ENCODE peak calls at places on chromosomes 12 and 14, in five cellular contexts. P is osteoblast; Z is CD8-positive, alpha-beta T cell; L is right lobe of liver; V is left lung. S is an unnamed sample.

GRCh38 chr12:108532061-108532848 is 17.2 kb downstream of the FICD start:
- DNase-seq in P (no peak), Z (no peak), L (no peak), V (no peak), S (no peak)

GRCh38 chr12:13171921-13172859 is 24.3 kb upstream of the EMP1 start:
- DNase-seq in P (no peak), Z (no peak), L (peak; percentile 52), V (no peak), S (no peak)

GRCh38 chr14:57747036-57747435 is 118.9 kb downstream of the SLC35F4 start:
- DNase-seq in P (no peak), Z (no peak), L (no peak), V (peak; percentile 48), S (no peak)

GRCh38 chr14:21991130-21991529 is 317.5 kb upstream of the OR4E1 start:
- DNase-seq in P (no peak), Z (no peak), L (no peak), V (no peak), S (no peak)

GRCh38 chr14:64796369-64796768 is 83.3 kb downstream of the SPTB start:
- DNase-seq in P (no peak), Z (no peak), L (no peak), V (no peak), S (no peak)

GRCh38 chr14:104531421-104532190 is 48.0 kb upstream of the C14orf180 start:
- DNase-seq in P (no peak), Z (no peak), L (no peak), V (no peak), S (no peak)

GRCh38 chr14:104877066-104877805 is 12.2 kb downstream of the CEP170B start:
- DNase-seq in P (peak; percentile 76), Z (no peak), L (no peak), V (no peak), S (no peak)

GRCh38 chr12:130796985-130797686 is 41.9 kb downstream of the STX2 start:
- DNase-seq in P (no peak), Z (peak; percentile 26), L (no peak), V (no peak), S (no peak)

GRCh38 chr12:62621239-62621638 is 154.6 kb downstream of the MON2 start:
- DNase-seq in P (no peak), Z (no peak), L (no peak), V (no peak), S (no peak)

GRCh38 chr12:69099201-69099837 is 140.1 kb upstream of the CPSF6 start:
- DNase-seq in P (no peak), Z (no peak), L (no peak), V (no peak), S (no peak)

GRCh38 chr12:3802721-3803120 is 49.8 kb upstream of the CRACR2A start:
- DNase-seq in P (no peak), Z (no peak), L (no peak), V (no peak), S (no peak)

GRCh38 chr12:119440961-119441360 is 106.4 kb downstream of the CCDC60 start:
- DNase-seq in P (no peak), Z (no peak), L (no peak), V (no peak), S (no peak)

GRCh38 chr12:22480016-22480415 is 64.3 kb downstream of the C2CD5 start:
- DNase-seq in P (no peak), Z (no peak), L (no peak), V (no peak), S (no peak)

GRCh38 chr14:23443881-23444280 is 8.4 kb upstream of the MYH7 start:
- DNase-seq in P (no peak), Z (no peak), L (no peak), V (no peak), S (no peak)

GRCh38 chr12:94147991-94148840 is at the start of gene PLXNC1:
- DNase-seq in P (peak; percentile 93), Z (peak; percentile 61), L (peak; percentile 80), V (peak; percentile 82), S (peak; percentile 74)

GRCh38 chr12:5745251-5745888 is 199.7 kb downstream of the ANO2 start:
- DNase-seq in P (peak; percentile 63), Z (peak; percentile 41), L (peak; percentile 49), V (peak; percentile 58), S (peak; percentile 70)

GRCh38 chr14:84445486-84445885 is 1084.5 kb upstream of the FLRT2 start:
- DNase-seq in P (no peak), Z (no peak), L (no peak), V (no peak), S (no peak)

GRCh38 chr14:104926619-104927431 is 2.1 kb downstream of the PLD4 start:
- DNase-seq in P (peak; percentile 72), Z (no peak), L (no peak), V (peak; percentile 28), S (no peak)

GRCh38 chr12:2393996-2394395 is 341.2 kb downstream of the CACNA1C start:
- DNase-seq in P (no peak), Z (no peak), L (no peak), V (no peak), S (peak; percentile 16)

GRCh38 chr12:39138268-39138667 is 232.9 kb upstream of the CPNE8 start:
- DNase-seq in P (no peak), Z (no peak), L (no peak), V (no peak), S (no peak)

GRCh38 chr12:95385646-95386045 is 88.3 kb upstream of the METAP2 start:
- DNase-seq in P (peak; percentile 76), Z (no peak), L (no peak), V (no peak), S (no peak)

GRCh38 chr14:58272589-58273372 is 25.6 kb upstream of the ARID4A start:
- DNase-seq in P (peak; percentile 25), Z (no peak), L (no peak), V (no peak), S (no peak)

GRCh38 chr14:77761205-77761931 is 412 bp upstream of the SNW1 start:
- DNase-seq in P (peak; percentile 71), Z (no peak), L (peak; percentile 24), V (peak; percentile 40), S (peak; percentile 55)

GRCh38 chr14:102007916-102008418 is 43.6 kb downstream of the DYNC1H1 start:
- DNase-seq in P (no peak), Z (no peak), L (no peak), V (no peak), S (no peak)

GRCh38 chr14:71918955-71919354 is 13.3 kb upstream of the RGS6 start:
- DNase-seq in P (no peak), Z (no peak), L (no peak), V (no peak), S (no peak)

GRCh38 chr12:93677195-93678064 is at the start of gene CRADD:
- DNase-seq in P (peak; percentile 89), Z (peak; percentile 83), L (peak; percentile 66), V (peak; percentile 84), S (peak; percentile 89)

GRCh38 chr14:104355101-104355691 is 216.8 kb downstream of the KIF26A start:
- DNase-seq in P (peak; percentile 80), Z (no peak), L (peak; percentile 17), V (peak; percentile 19), S (peak; percentile 46)

GRCh38 chr14:93249128-93249831 is 42.2 kb downstream of the UBR7 start:
- DNase-seq in P (no peak), Z (no peak), L (no peak), V (no peak), S (no peak)
- H3K36me3 ChIP-seq in P (peaks cover 39% of the 10 kb centered on the region), Z (peaks cover 10% of the 10 kb centered on the region), L (peaks cover 24% of the 10 kb centered on the region), V (peaks cover 95% of the 10 kb centered on the region), S (peaks cover 77% of the 10 kb centered on the region)

GRCh38 chr14:60485600-60486251 is at the start of gene C14orf39:
- DNase-seq in P (peak; percentile 79), Z (no peak), L (no peak), V (no peak), S (peak; percentile 59)
- H3K27ac ChIP-seq in P (no peak within 1 kb of the TSS), Z (no peak within 1 kb of the TSS), L (no peak within 1 kb of the TSS), V (no peak within 1 kb of the TSS), S (no peak within 1 kb of the TSS)

GRCh38 chr14:74574706-74575105 is 37.3 kb downstream of the LTBP2 start:
- DNase-seq in P (no peak), Z (no peak), L (no peak), V (no peak), S (no peak)

GRCh38 chr14:74575936-74576335 is 36.1 kb downstream of the LTBP2 start:
- DNase-seq in P (no peak), Z (no peak), L (no peak), V (no peak), S (no peak)

GRCh38 chr14:74577247-74577947 is 34.6 kb downstream of the LTBP2 start:
- DNase-seq in P (peak; percentile 52), Z (no peak), L (no peak), V (no peak), S (peak; percentile 86)

GRCh38 chr14:74574092-74574438 is 38.0 kb downstream of the LTBP2 start:
- DNase-seq in P (no peak), Z (no peak), L (no peak), V (no peak), S (no peak)

GRCh38 chr14:74575507-74575906 is 36.5 kb downstream of the LTBP2 start:
- DNase-seq in P (no peak), Z (no peak), L (no peak), V (no peak), S (no peak)
- H3K4me1 ChIP-seq in P (peaks cover 89% of the 10 kb centered on the region), Z (peaks cover 45% of the 10 kb centered on the region), L (no peaks in the 10 kb centered on the region), V (peaks cover 52% of the 10 kb centered on the region), S (peaks cover 98% of the 10 kb centered on the region)

GRCh38 chr14:74543771-74544170 is 50.2 kb downstream of the ISCA2 start:
- DNase-seq in P (peak; percentile 13), Z (no peak), L (no peak), V (no peak), S (no peak)
- H3K36me3 ChIP-seq in P (peaks cover 88% of the 10 kb centered on the region), Z (no peaks in the 10 kb centered on the region), L (no peaks in the 10 kb centered on the region), V (no peaks in the 10 kb centered on the region), S (peaks cover 28% of the 10 kb centered on the region)

S was measured in tibial artery.